ENCODE peak calls at places on chromosomes 6 and 20, in ten cellular contexts. N is right lobe of liver; G is NCI-H1436; H is putamen; B is bronchial epithelial cell; D is MCF 10A; S is activated CD4-positive, alpha-beta T cell treated with anti-CD3 and anti-CD28 coated beads, Interleukin-2, amount 50 U/mL, for 48 hours; K is fibroblast of gingiva; R is neural crest cell; P is ovary. J is an unnamed sample.

GRCh38 chr20:21518292-21518991 is 4.6 kb upstream of the NKX2-2 start:
- DNase-seq in P (no peak), S (no peak), H (no peak), N (no peak), B (no peak), K (no peak), G (no peak), D (no peak), R (no peak), J (no peak)

GRCh38 chr20:12976720-12977633 is 31.8 kb upstream of the SPTLC3 start:
- DNase-seq in G (no peak), B (no peak), P (no peak), K (no peak), N (no peak), H (no peak), R (no peak), S (no peak), D (peak; percentile 8), J (no peak)

GRCh38 chr6:159778131-159778530 is 11.3 kb downstream of the TCP1 start:
- DNase-seq in P (no peak), K (no peak), G (no peak), B (no peak), D (no peak), H (no peak), R (no peak), N (no peak), S (no peak), J (no peak)

GRCh38 chr20:41135187-41135887 is 2.0 kb upstream of the PLCG1 start:
- DNase-seq in P (no peak), B (peak; percentile 47), R (peak; percentile 28), K (no peak), H (no peak), S (peak; percentile 72), D (peak; percentile 57), N (peak; percentile 47), G (peak; percentile 33), J (no peak)

GRCh38 chr20:2539341-2539740 is 3.0 kb downstream of the TMC2 start:
- DNase-seq in P (no peak), S (no peak), R (no peak), H (peak; percentile 73), N (no peak), B (no peak), G (no peak), D (no peak), K (no peak), J (no peak)

GRCh38 chr6:92810913-92811312 is 608.4 kb downstream of the EPHA7 start:
- DNase-seq in K (no peak), N (no peak), R (peak; percentile 33), P (no peak), S (peak; percentile 9), H (no peak), D (peak; percentile 51), B (peak; percentile 39), G (peak; percentile 44), J (no peak)

GRCh38 chr6:41896280-41896679 is 1.1 kb upstream of the USP49 start:
- DNase-seq in H (no peak), N (no peak), P (no peak), D (no peak), K (no peak), B (no peak), G (no peak), S (no peak), R (no peak), J (no peak)

GRCh38 chr6:82875573-82876185 is 190.0 kb downstream of the UBE3D start:
- DNase-seq in D (peak; percentile 97), K (peak; percentile 30), N (no peak), G (no peak), P (no peak), S (no peak), R (no peak), B (peak; percentile 96), H (no peak), J (no peak)

GRCh38 chr20:49445176-49445575 is 37.3 kb downstream of the KCNB1 start:
- DNase-seq in B (peak; percentile 11), P (no peak), K (no peak), H (no peak), D (peak; percentile 30), S (no peak), G (no peak), R (no peak), N (no peak), J (no peak)

GRCh38 chr6:72551470-72551869 is 70.4 kb upstream of the KCNQ5 start:
- DNase-seq in P (no peak), H (no peak), R (no peak), D (no peak), B (no peak), N (no peak), G (no peak), S (no peak), K (no peak), J (no peak)

GRCh38 chr6:38567436-38567835 is 72.3 kb downstream of the BTBD9 start:
- DNase-seq in B (peak; percentile 48), H (no peak), G (peak; percentile 28), D (peak; percentile 77), S (no peak), P (peak; percentile 87), K (peak; percentile 90), R (no peak), N (peak; percentile 48), J (peak; percentile 82)

GRCh38 chr6:342832-343179 is 48.7 kb upstream of the IRF4 start:
- DNase-seq in N (no peak), H (no peak), D (no peak), S (no peak), P (no peak), B (no peak), K (no peak), R (no peak), G (no peak), J (no peak)

GRCh38 chr20:12570371-12570770 is 438.4 kb upstream of the SPTLC3 start:
- DNase-seq in G (peak; percentile 58), N (no peak), R (peak; percentile 26), H (peak; percentile 19), K (no peak), B (peak; percentile 31), D (peak; percentile 69), P (no peak), S (no peak), J (no peak)

GRCh38 chr6:170293411-170293844 is 2.5 kb upstream of the DLL1 start:
- DNase-seq in K (no peak), D (no peak), R (no peak), B (no peak), S (no peak), N (no peak), H (no peak), P (no peak), G (no peak), J (no peak)

J was measured in heart right ventricle.